ENCODE peak calls at places on chromosomes 1 and 21, in eight cellular contexts. F is mucosa of gallbladder, X is GM23248, A is ELR, V is cardiac fibroblast, D is HFF-Myc, T is sigmoid colon, R is SW480. Q is an unnamed sample.

GRCh38 chr21:43644609-43645008 is 14.7 kb downstream of the HSF2BP start:
- DNase-seq in F (no peak), X (peak), A (peak), V (peak), D (no peak), T (no peak), R (no peak), Q (no peak)

GRCh38 chr1:186183219-186183618 is 191.8 kb downstream of the TPR start:
- DNase-seq in F (no peak), X (peak), A (peak), V (peak), D (no peak), T (no peak), R (no peak), Q (no peak)

GRCh38 chr1:187001198-187001904 is 172.6 kb downstream of the PLA2G4A start:
- DNase-seq in F (no peak), X (peak), A (peak), V (peak), D (peak), T (no peak), R (no peak), Q (no peak)

GRCh38 chr1:24955161-24955560 is 25.1 kb upstream of the RUNX3 start:
- DNase-seq in F (no peak), X (peak), A (peak), V (peak), D (no peak), T (no peak), R (no peak), Q (no peak)

GRCh38 chr1:87968259-87968955 is 639.7 kb downstream of the LMO4 start:
- DNase-seq in F (peak), X (peak), A (peak), V (peak), D (peak), T (peak), R (no peak), Q (no peak)

GRCh38 chr1:160618763-160619274 is 28.0 kb downstream of the SLAMF1 start:
- DNase-seq in F (no peak), X (no peak), A (peak), V (no peak), D (no peak), T (no peak), R (peak), Q (peak)

GRCh38 chr1:162175393-162175792 is 105.9 kb downstream of the NOS1AP start:
- DNase-seq in F (no peak), X (no peak), A (no peak), V (no peak), D (no peak), T (no peak), R (no peak), Q (no peak)

GRCh38 chr1:196861429-196861828 is 26.4 kb upstream of the CFHR4 start:
- DNase-seq in F (no peak), X (peak), A (no peak), V (no peak), D (no peak), T (no peak), R (no peak), Q (no peak)

GRCh38 chr1:114292194-114292593 is 138.5 kb upstream of the SYT6 start:
- DNase-seq in F (no peak), X (no peak), A (no peak), V (no peak), D (no peak), T (no peak), R (no peak), Q (no peak)

GRCh38 chr1:179156708-179157107 is 72.8 kb downstream of the ABL2 start:
- DNase-seq in F (no peak), X (no peak), A (no peak), V (no peak), D (no peak), T (no peak), R (no peak), Q (no peak)

GRCh38 chr1:109823543-109824348 is 60.0 kb upstream of the EPS8L3 start:
- DNase-seq in F (no peak), X (peak), A (peak), V (peak), D (no peak), T (peak), R (no peak), Q (no peak)

GRCh38 chr1:106233511-106233910 is 823.0 kb upstream of the PRMT6 start:
- DNase-seq in F (no peak), X (no peak), A (no peak), V (no peak), D (no peak), T (no peak), R (no peak), Q (peak)

GRCh38 chr1:110581637-110582036 is 24.5 kb downstream of the KCNA2 start:
- DNase-seq in F (no peak), X (no peak), A (no peak), V (no peak), D (no peak), T (no peak), R (no peak), Q (no peak)

GRCh38 chr1:217333939-217334338 is 297.0 kb downstream of the GPATCH2 start:
- DNase-seq in F (no peak), X (peak), A (peak), V (peak), D (no peak), T (no peak), R (peak), Q (peak)

GRCh38 chr1:26907071-26907922 is 6.5 kb downstream of the NR0B2 start:
- DNase-seq in F (peak), X (peak), A (peak), V (peak), D (peak), T (no peak), R (peak), Q (peak)

GRCh38 chr1:79441243-79441642 is 434.7 kb upstream of the ADGRL4 start:
- DNase-seq in F (no peak), X (peak), A (no peak), V (no peak), D (no peak), T (no peak), R (no peak), Q (no peak)

GRCh38 chr1:205240118-205240517 is 12.4 kb downstream of the TMCC2 start:
- DNase-seq in F (no peak), X (no peak), A (no peak), V (no peak), D (no peak), T (no peak), R (no peak), Q (no peak)

GRCh38 chr1:38274974-38275373 is 228.4 kb upstream of the POU3F1 start:
- DNase-seq in F (peak), X (no peak), A (no peak), V (no peak), D (no peak), T (peak), R (no peak), Q (no peak)

GRCh38 chr1:90475623-90476022 is 241.5 kb downstream of the BARHL2 start:
- DNase-seq in F (no peak), X (peak), A (peak), V (peak), D (no peak), T (no peak), R (peak), Q (peak)

GRCh38 chr1:228904222-228904621 is 168.9 kb downstream of the RHOU start:
- DNase-seq in F (no peak), X (no peak), A (no peak), V (no peak), D (no peak), T (no peak), R (no peak), Q (no peak)

GRCh38 chr1:9770276-9770675 is 53.5 kb downstream of the CLSTN1 start:
- DNase-seq in F (peak), X (no peak), A (no peak), V (no peak), D (no peak), T (peak), R (no peak), Q (no peak)